ENCODE peak calls at places on chromosomes 11 and 22, in ten cellular contexts. J is right lobe of liver, Y is Calu3, S is brain microvascular endothelial cell, N is fibroblast of lung, Z is dorsolateral prefrontal cortex, E is AG04449, U is GM10248, F is HCT116, L is AG04450. R is an unnamed sample.

GRCh38 chr11:33598426-33599069 is 102.1 kb downstream of the C11orf91 start:
- DNase-seq in S (no peak), L (no peak), F (no peak), Z (peak), J (no peak), N (no peak), U (no peak), E (no peak), Y (no peak), R (no peak)

GRCh38 chr22:46220921-46221320 is 29.2 kb downstream of the CDPF1 start:
- DNase-seq in F (no peak), S (peak), N (no peak), J (no peak), Y (no peak), Z (no peak), L (no peak), U (no peak), E (no peak), R (peak)

GRCh38 chr22:36362819-36363377 is 24.9 kb downstream of the MYH9 start:
- DNase-seq in J (no peak), N (no peak), F (no peak), Z (no peak), L (no peak), U (no peak), Y (no peak), S (no peak), E (no peak), R (peak)

GRCh38 chr22:43811777-43812148 is 342 bp downstream of the EFCAB6 start:
- DNase-seq in N (peak), L (no peak), E (no peak), S (peak), U (no peak), Z (no peak), J (no peak), F (no peak), Y (no peak), R (peak)

GRCh38 chr11:130834886-130835285 is 81.4 kb downstream of the SNX19 start:
- DNase-seq in Z (no peak), L (no peak), S (no peak), J (no peak), N (peak), Y (no peak), E (no peak), F (no peak), U (no peak), R (no peak)

GRCh38 chr11:19962795-19963163 is 197.5 kb downstream of the DBX1 start:
- DNase-seq in F (no peak), J (no peak), S (peak), Z (no peak), E (peak), L (peak), N (peak), Y (no peak), U (no peak), R (no peak)

GRCh38 chr11:69364901-69365300 is 70.9 kb downstream of the MYEOV start:
- DNase-seq in U (no peak), E (no peak), L (no peak), Y (no peak), J (no peak), F (no peak), Z (no peak), S (no peak), N (peak), R (no peak)

GRCh38 chr11:44191322-44192014 is 96.0 kb downstream of the EXT2 start:
- DNase-seq in N (no peak), Z (no peak), Y (no peak), J (no peak), F (no peak), L (no peak), E (no peak), U (no peak), S (no peak), R (no peak)

GRCh38 chr22:22226448-22227187 is 18.0 kb upstream of the VPREB1 start:
- DNase-seq in U (no peak), N (no peak), J (no peak), Y (no peak), S (no peak), E (no peak), Z (no peak), L (no peak), F (no peak), R (no peak)

GRCh38 chr11:116234989-116235567 is 537.7 kb downstream of the BUD13 start:
- DNase-seq in N (no peak), J (no peak), S (no peak), L (no peak), U (no peak), Z (no peak), Y (no peak), E (no peak), F (no peak), R (no peak)

GRCh38 chr22:24894220-24894975 is 52.1 kb downstream of the LHFPL7 start:
- DNase-seq in E (peak), N (peak), S (peak), Z (peak), J (peak), U (no peak), F (peak), L (peak), Y (peak), R (no peak)

GRCh38 chr11:132981146-132981956 is 551.0 kb downstream of the OPCML start:
- DNase-seq in E (no peak), Z (no peak), Y (no peak), S (no peak), J (no peak), N (no peak), F (no peak), U (no peak), L (no peak), R (no peak)

GRCh38 chr22:49394116-49394785 is 433.4 kb downstream of the BRD1 start:
- DNase-seq in F (peak), N (no peak), J (no peak), Z (no peak), Y (no peak), S (no peak), L (no peak), E (no peak), U (no peak), R (peak)

DNA sequence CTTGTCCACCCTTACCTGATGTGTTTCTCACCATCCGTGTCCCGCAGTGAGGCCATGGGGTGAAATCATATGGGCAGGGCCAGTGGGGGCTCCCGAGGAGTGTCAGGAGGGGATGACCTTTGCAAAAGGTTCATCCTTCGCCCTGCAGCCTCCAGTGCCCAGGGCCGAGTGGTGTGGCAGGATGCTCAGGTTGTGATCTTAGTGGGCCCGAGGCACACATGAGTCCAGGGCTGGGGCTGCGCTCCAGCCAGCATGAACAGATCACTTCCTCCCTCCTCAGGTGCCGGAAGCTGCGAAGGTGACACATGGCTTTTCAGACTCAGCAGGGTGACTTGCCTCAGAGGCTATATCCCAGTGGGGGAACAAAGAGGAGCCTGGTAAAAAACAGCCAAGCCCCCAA is 2.8 kb upstream of the FKBP2 start:
- DNase-seq in E (no peak), Y (no peak), J (peak), N (no peak), S (no peak), U (no peak), F (no peak), Z (no peak), L (no peak), R (no peak)
- TF ChIP-seq CTCF in E (no peak), Y (no peak), J (no peak), N (no peak), S (no peak), U (no peak), F (no peak), Z (no peak), L (no peak), R (no peak)

DNA sequence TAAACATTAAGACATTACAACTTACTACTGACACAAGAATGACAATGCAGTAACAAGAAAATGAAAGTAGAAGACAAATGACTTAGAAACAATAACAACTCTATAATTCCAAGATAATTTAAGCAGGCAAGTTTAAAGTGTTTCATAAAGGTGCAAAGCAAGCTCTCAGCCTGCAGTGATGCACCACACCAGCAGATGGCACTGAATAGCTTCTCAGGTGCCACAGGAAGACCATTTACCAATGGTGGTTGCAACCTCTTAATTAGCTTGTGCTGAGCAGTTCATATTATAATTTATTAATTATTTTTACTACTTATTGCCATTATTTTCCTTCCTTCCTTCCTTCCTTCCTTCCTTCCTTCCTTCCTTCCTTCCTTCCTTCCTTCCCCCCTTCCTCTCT is 60.6 kb downstream of the NXPE2 start:
- DNase-seq in S (peak), Y (peak), Z (no peak), N (peak), F (peak), U (peak), E (no peak), L (peak), J (peak), R (peak)
- TF ChIP-seq CTCF in S (peak), Y (no peak), Z (peak), N (peak), F (peak), U (peak), E (peak), L (peak), J (peak), R (peak)

DNA sequence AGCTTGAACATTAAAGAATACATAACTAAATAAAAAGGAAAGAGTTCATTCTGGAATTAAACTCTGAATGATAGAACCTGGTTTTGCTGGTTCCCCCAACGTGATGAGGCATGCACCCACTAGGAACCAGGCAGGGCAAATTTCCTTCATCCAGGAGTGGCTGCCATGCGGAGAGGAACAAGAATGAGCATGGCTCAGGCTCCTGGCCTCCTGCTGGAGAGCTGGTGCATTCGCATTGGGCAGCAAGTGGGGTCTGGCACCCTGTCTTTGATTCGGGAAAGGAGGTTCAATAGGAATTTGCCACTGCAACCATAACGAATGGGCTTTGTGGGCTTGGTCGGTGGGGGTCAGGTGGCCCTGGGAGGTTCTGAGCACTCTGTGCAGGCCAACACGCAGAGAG is 169.8 kb upstream of the TENM4 start:
- DNase-seq in F (no peak), Z (no peak), Y (no peak), E (no peak), L (no peak), U (no peak), S (no peak), N (no peak), J (no peak), R (no peak)
- TF ChIP-seq CTCF in F (no peak), Z (no peak), Y (no peak), E (no peak), L (peak), U (no peak), S (peak), N (no peak), J (no peak), R (no peak)

DNA sequence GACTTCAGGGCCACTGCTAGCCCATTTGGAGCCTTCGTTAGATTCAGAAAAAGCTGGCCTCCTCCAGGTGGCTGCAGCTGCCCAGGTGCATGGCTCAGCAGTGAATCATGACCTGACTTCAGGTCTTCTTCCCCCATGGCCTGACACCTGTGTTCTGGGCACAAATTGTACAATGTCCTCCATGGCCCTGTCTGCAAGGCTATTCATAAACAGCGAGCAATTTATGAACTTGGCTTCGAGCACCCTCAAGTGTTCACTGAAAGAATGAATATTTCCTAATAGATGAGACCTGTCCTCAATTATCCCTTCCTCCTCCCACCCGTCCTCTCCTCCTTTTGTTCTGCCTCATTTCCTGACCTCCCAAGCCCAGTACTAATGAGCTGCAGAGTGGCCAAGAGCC is 12.2 kb upstream of the VPS37C start:
- DNase-seq in L (no peak), S (no peak), Y (peak), E (no peak), U (no peak), F (no peak), J (no peak), N (no peak), Z (no peak), R (no peak)
- TF ChIP-seq CTCF in L (peak), S (peak), Y (no peak), E (no peak), U (peak), F (no peak), J (no peak), N (no peak), Z (no peak), R (no peak)

GRCh38 chr11:12029738-12030363 is 21.4 kb upstream of the DKK3 start:
- DNase-seq in U (no peak), J (no peak), S (no peak), E (no peak), L (no peak), Y (no peak), N (peak), F (peak), Z (no peak), R (no peak)
- TF ChIP-seq CTCF in U (no peak), J (no peak), S (no peak), E (no peak), L (no peak), Y (no peak), N (no peak), F (no peak), Z (no peak), R (no peak)

GRCh38 chr11:72534859-72535547 is 100.7 kb upstream of the CLPB start:
- DNase-seq in Y (no peak), F (peak), N (no peak), L (no peak), J (no peak), E (peak), U (no peak), S (no peak), Z (no peak), R (no peak)
- TF ChIP-seq CTCF in Y (no peak), F (peak), N (peak), L (peak), J (no peak), E (no peak), U (no peak), S (peak), Z (no peak), R (no peak)

R was measured in activated CD8-positive, alpha-beta T cell treated with anti-CD3 and anti-CD28 coated beads for 36 hours.